ENCODE peak calls at places on chromosomes 4 and X, in ten cellular contexts. G, Q, X, J, F, P, K, R, E and T are unnamed samples.

GRCh38 chrX:78527263-78527662 is 131.9 kb downstream of the RTL3 start:
- DNase-seq in G (no peak), Q (peak; percentile 76), X (no peak), J (no peak), F (no peak), P (no peak), K (no peak), R (no peak), E (no peak), T (no peak)

GRCh38 chr4:108130955-108131354 is 37.8 kb downstream of the LEF1 start:
- DNase-seq in G (no peak), Q (no peak), X (no peak), J (no peak), F (no peak), P (no peak), K (no peak), R (no peak), E (peak; percentile 2), T (no peak)

GRCh38 chr4:8703857-8704495 is 111.4 kb downstream of the CPZ start:
- DNase-seq in G (peak; percentile 15), Q (no peak), X (no peak), J (peak; percentile 62), F (no peak), P (no peak), K (no peak), R (no peak), E (no peak), T (no peak)

GRCh38 chr4:24470681-24471622 is 113.4 kb downstream of the DHX15 start:
- DNase-seq in G (peak; percentile 73), Q (peak; percentile 39), X (no peak), J (peak; percentile 71), F (no peak), P (no peak), K (peak; percentile 45), R (peak; percentile 66), E (peak; percentile 20), T (peak; percentile 9)

GRCh38 chr4:3439391-3439790 is 2.4 kb upstream of the HGFAC start:
- DNase-seq in G (no peak), Q (no peak), X (no peak), J (no peak), F (no peak), P (no peak), K (no peak), R (no peak), E (no peak), T (no peak)

GRCh38 chrX:38806054-38806389 is 4.8 kb downstream of the MID1IP1 start:
- DNase-seq in G (no peak), Q (no peak), X (peak; percentile 67), J (no peak), F (no peak), P (no peak), K (no peak), R (no peak), E (no peak), T (no peak)

GRCh38 chrX:154490021-154490413 is 412 bp downstream of the SLC10A3 start:
- DNase-seq in G (peak; percentile 66), Q (peak; percentile 67), X (peak; percentile 52), J (peak; percentile 62), F (no peak), P (peak; percentile 24), K (peak; percentile 10), R (peak; percentile 45), E (peak; percentile 26), T (peak; percentile 37)

GRCh38 chr4:112361181-112361791 is 64.1 kb downstream of the ALPK1 start:
- DNase-seq in G (no peak), Q (peak; percentile 70), X (peak; percentile 61), J (no peak), F (no peak), P (no peak), K (no peak), R (no peak), E (no peak), T (no peak)